ENCODE peak calls at places on chromosomes 4 and X, in five cellular contexts. Q is MCF 10A, T is endothelial cell, B is OCI-LY7, S is progenitor cell of endocrine pancreas. P is an unnamed sample.

GRCh38 chr4:153465583-153465921 is 608 bp upstream of the TMEM131L start:
- DNase-seq in S (peak; percentile 18), B (peak; percentile 85), T (peak; percentile 69), Q (peak; percentile 51), P (peak; percentile 62)

GRCh38 chr4:168701061-168701460 is 204.2 kb downstream of the PALLD start:
- DNase-seq in S (no peak), T (no peak), Q (no peak), B (no peak), P (no peak)

GRCh38 chrX:372856-373640 is 13.7 kb downstream of the PPP2R3B start:
- DNase-seq in T (no peak), B (peak; percentile 14), Q (no peak), S (peak; percentile 21), P (peak; percentile 26)

GRCh38 chrX:18973527-18974192 is 10.3 kb downstream of the PHKA2 start:
- DNase-seq in S (no peak), Q (no peak), B (no peak), T (no peak), P (no peak)

GRCh38 chrX:39985116-39985515 is 112.6 kb downstream of the BCOR start:
- DNase-seq in S (no peak), B (no peak), T (no peak), Q (no peak), P (no peak)

GRCh38 chr4:141851246-141851891 is 215.0 kb downstream of the IL15 start:
- DNase-seq in Q (peak; percentile 88), S (no peak), T (no peak), B (no peak), P (no peak)

GRCh38 chrX:125150231-125150630 is 169.4 kb upstream of the TEX13C start:
- DNase-seq in B (no peak), Q (peak; percentile 10), T (no peak), S (no peak), P (no peak)

GRCh38 chr4:1869530-1870327 is 1.5 kb upstream of the NSD2 start:
- DNase-seq in T (no peak), Q (no peak), B (no peak), S (no peak), P (peak; percentile 61)

GRCh38 chrX:1389993-1390285 is 2.0 kb downstream of the SLC25A6 start:
- DNase-seq in S (no peak), B (no peak), Q (no peak), T (no peak), P (no peak)

GRCh38 chr4:149108626-149109025 is 666.4 kb upstream of the NR3C2 start:
- DNase-seq in B (no peak), T (no peak), S (no peak), Q (no peak), P (no peak)

GRCh38 chr4:2795558-2796260 is 2.8 kb downstream of the SH3BP2 start:
- DNase-seq in T (peak; percentile 3), B (no peak), Q (no peak), S (no peak), P (no peak)

DNA sequence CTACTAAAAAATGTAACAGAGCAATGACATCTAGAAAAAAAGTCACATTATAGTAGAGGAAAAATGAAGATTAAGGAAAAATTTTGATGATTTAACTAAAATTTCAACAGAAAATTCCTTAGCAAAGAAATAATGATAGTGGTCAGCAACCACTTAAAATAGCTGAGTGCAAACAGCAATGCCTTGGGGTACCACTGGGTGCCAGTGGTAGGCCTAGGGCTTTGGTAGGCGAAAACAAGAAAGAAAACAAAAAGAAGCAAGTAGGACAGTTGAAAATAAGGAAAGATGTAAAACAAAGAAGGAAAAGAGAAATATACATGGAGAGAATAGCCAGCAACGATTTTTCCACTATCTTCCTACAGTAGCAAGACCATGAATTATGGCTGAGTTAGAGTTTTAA is 313.5 kb upstream of the IRS4 start:
- DNase-seq in T (peak; percentile 3), B (no peak), S (no peak), Q (peak; percentile 9), P (no peak)
- TF ChIP-seq CTCF in T (peak; percentile 16), B (no peak), S (peak; percentile 51), Q (peak; percentile 14), P (no peak)

DNA sequence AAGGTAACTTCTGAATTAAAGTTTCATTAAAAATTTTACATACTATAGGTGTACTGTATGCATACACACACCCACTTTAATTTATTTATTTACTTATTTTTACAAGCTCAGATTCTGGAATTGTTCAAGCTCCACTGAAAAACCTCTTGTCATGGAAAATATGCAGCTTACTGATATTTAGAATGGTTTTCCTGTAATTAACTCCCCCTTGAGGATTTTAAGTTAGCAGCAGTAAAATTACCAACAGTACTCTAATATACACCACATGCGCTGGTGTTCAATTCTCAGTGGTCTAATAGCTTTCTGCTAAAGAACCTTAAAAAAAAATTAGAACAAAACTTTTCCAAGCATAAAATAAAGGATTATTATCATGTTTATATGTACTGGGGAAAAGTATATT is 12.0 kb downstream of the MAB21L2 start:
- DNase-seq in B (no peak), T (no peak), S (no peak), Q (no peak), P (no peak)
- TF ChIP-seq CTCF in B (peak; percentile 27), T (no peak), S (no peak), Q (peak; percentile 18), P (no peak)

GRCh38 chr4:184503869-184504300 is 29.5 kb upstream of the IRF2 start:
- DNase-seq in B (peak; percentile 31), T (no peak), S (no peak), Q (no peak), P (no peak)
- TF ChIP-seq CTCF in B (no peak), T (no peak), S (no peak), Q (no peak), P (no peak)

GRCh38 chr4:56843421-56843899 is 22.0 kb upstream of the SPINK2 start:
- DNase-seq in S (no peak), Q (no peak), B (no peak), T (no peak), P (no peak)
- TF ChIP-seq CTCF in S (no peak), Q (no peak), B (no peak), T (no peak), P (no peak)

DNA sequence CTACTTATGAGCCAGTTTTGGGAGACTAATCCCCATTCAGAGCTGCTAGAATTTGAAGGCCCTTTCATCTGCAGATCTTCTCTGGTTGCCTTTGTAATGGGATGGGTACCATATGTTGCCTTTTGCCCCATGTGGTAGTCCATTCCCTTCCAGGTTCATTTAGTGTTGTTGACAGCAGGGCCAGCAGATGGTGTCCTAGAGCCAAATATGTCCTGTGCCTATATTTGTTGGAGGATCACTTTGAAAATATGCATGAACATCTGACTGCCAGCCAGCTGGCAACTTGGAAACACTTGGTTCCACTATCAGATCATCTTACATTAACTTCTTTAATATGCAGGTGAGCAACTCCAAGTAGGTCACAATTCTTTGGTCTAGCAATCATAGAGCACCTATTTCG is 30.4 kb downstream of the CFAP299 start:
- DNase-seq in T (peak; percentile 58), B (peak; percentile 92), Q (peak; percentile 71), S (no peak), P (peak; percentile 33)
- TF ChIP-seq CTCF in T (peak; percentile 66), B (peak; percentile 92), Q (peak; percentile 67), S (peak; percentile 69), P (peak; percentile 39)

DNA sequence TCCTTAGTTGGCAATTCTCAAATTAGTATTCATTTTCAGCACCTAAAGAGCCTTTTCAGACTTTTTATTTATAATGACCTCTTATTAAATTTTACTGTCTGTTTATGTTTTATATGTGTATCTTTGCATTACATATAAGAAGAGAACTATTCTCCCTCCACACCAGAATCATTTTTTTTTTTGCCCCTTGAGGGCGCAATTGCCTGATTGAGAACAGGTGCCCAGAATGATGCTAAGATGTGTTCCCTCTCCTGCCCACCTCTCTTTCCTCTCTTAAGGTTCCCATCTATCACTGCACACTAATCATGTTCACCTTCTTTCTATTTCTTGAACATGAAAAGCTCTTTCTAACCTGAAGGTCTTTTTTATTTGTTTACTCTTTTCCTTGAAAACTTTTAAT is 44.2 kb upstream of the ADAM29 start:
- DNase-seq in B (peak; percentile 85), Q (peak; percentile 63), T (no peak), S (no peak), P (peak; percentile 3)
- TF ChIP-seq CTCF in B (peak; percentile 88), Q (peak; percentile 37), T (no peak), S (peak; percentile 37), P (no peak)